ENCODE peak calls at places on chromosomes 12 and 14, in five cellular contexts. R is HTR-8/SVneo; T is transverse colon; E is naive thymus-derived CD4-positive, alpha-beta T cell; I is fibroblast of pulmonary artery. Q is an unnamed sample.
A peak's percentile ranks its signal among the peaks of the same experiment; 100 is the strongest.

GRCh38 chr14:94888108-94888507 is 118.2 kb upstream of the GSC start:
- DNase-seq in R (no peak), T (peak; percentile 84), E (no peak), I (no peak), Q (peak; percentile 45)

GRCh38 chr14:42884100-42884499 is 1277.4 kb downstream of the LRFN5 start:
- DNase-seq in R (peak; percentile 5), T (no peak), E (no peak), I (peak; percentile 91), Q (no peak)

GRCh38 chr14:54818201-54819133 is 84.2 kb downstream of the GCH1 start:
- DNase-seq in R (peak; percentile 85), T (peak; percentile 24), E (no peak), I (peak; percentile 74), Q (no peak)

GRCh38 chr14:58882577-58883018 is 244.8 kb downstream of the DACT1 start:
- DNase-seq in R (no peak), T (no peak), E (no peak), I (peak; percentile 77), Q (no peak)

GRCh38 chr12:49296034-49296835 is 1.3 kb downstream of the PRPH start:
- DNase-seq in R (peak; percentile 54), T (peak; percentile 66), E (peak; percentile 54), I (no peak), Q (peak; percentile 78)

GRCh38 chr12:49777800-49778748 is 36.7 kb downstream of the TMBIM6 start:
- DNase-seq in R (peak; percentile 67), T (peak; percentile 75), E (peak; percentile 69), I (peak; percentile 46), Q (peak; percentile 67)

GRCh38 chr14:24806061-24806678 is 172.2 kb upstream of the GZMB start:
- DNase-seq in R (peak; percentile 66), T (peak; percentile 89), E (no peak), I (peak; percentile 69), Q (peak; percentile 72)

GRCh38 chr14:38042356-38042755 is 165.3 kb upstream of the SSTR1 start:
- DNase-seq in R (peak; percentile 52), T (no peak), E (no peak), I (peak; percentile 46), Q (no peak)

GRCh38 chr12:98939350-98939749 is 294.3 kb downstream of the APAF1 start:
- DNase-seq in R (peak; percentile 2), T (no peak), E (no peak), I (peak; percentile 42), Q (peak; percentile 37)